ENCODE peak calls at places on chromosome 13, in ten cellular contexts. One of them, this sample, is unnamed.

GRCh38 chr13:65843314-65843731 is 1386.8 kb downstream of the PCDH9 start:
- DNase-seq in astrocyte of the cerebellum: no peak
- DNase-seq in AG04450: no peak
- DNase-seq in body of pancreas: no peak
- DNase-seq in AG09319: no peak
- DNase-seq in A673: no peak
- DNase-seq in BE2C: no peak
- DNase-seq in GM23338: no peak
- DNase-seq in cardiac fibroblast: no peak
- DNase-seq in IMR-90: no peak
- DNase-seq in this sample: no peak

GRCh38 chr13:51802601-51803000 is 1.4 kb downstream of the DHRS12 start:
- DNase-seq in IMR-90: no peak
- DNase-seq in AG04450: no peak
- DNase-seq in AG09319: no peak
- DNase-seq in GM23338: no peak
- DNase-seq in cardiac fibroblast: no peak
- DNase-seq in A673: no peak
- DNase-seq in body of pancreas: no peak
- DNase-seq in BE2C: no peak
- DNase-seq in astrocyte of the cerebellum: no peak
- DNase-seq in this sample: no peak

GRCh38 chr13:31476266-31476665 is 263.1 kb upstream of the RXFP2 start:
- DNase-seq in A673: no peak
- DNase-seq in GM23338: peak
- DNase-seq in BE2C: no peak
- DNase-seq in AG09319: peak
- DNase-seq in astrocyte of the cerebellum: peak
- DNase-seq in IMR-90: peak
- DNase-seq in cardiac fibroblast: peak
- DNase-seq in body of pancreas: no peak
- DNase-seq in AG04450: peak
- DNase-seq in this sample: peak

GRCh38 chr13:105272660-105273631 is 1262.5 kb downstream of the EFNB2 start:
- DNase-seq in cardiac fibroblast: no peak
- DNase-seq in AG09319: no peak
- DNase-seq in BE2C: peak
- DNase-seq in astrocyte of the cerebellum: no peak
- DNase-seq in body of pancreas: no peak
- DNase-seq in A673: no peak
- DNase-seq in GM23338: no peak
- DNase-seq in IMR-90: no peak
- DNase-seq in AG04450: no peak
- DNase-seq in this sample: no peak

GRCh38 chr13:36848228-36848982 is 29.4 kb downstream of the RFXAP start:
- DNase-seq in AG04450: no peak
- DNase-seq in body of pancreas: no peak
- DNase-seq in astrocyte of the cerebellum: no peak
- DNase-seq in IMR-90: peak
- DNase-seq in GM23338: peak
- DNase-seq in A673: peak
- DNase-seq in cardiac fibroblast: peak
- DNase-seq in BE2C: peak
- DNase-seq in AG09319: no peak
- DNase-seq in this sample: no peak

GRCh38 chr13:36163809-36164308 is 32.7 kb upstream of the DCLK1 start:
- DNase-seq in BE2C: peak
- DNase-seq in A673: peak
- DNase-seq in GM23338: peak
- DNase-seq in body of pancreas: peak
- DNase-seq in astrocyte of the cerebellum: peak
- DNase-seq in IMR-90: peak
- DNase-seq in AG04450: peak
- DNase-seq in cardiac fibroblast: peak
- DNase-seq in AG09319: peak
- DNase-seq in this sample: peak

GRCh38 chr13:25928941-25929505 is 122.8 kb downstream of the SHISA2 start:
- DNase-seq in astrocyte of the cerebellum: no peak
- DNase-seq in cardiac fibroblast: no peak
- DNase-seq in GM23338: no peak
- DNase-seq in AG09319: no peak
- DNase-seq in body of pancreas: no peak
- DNase-seq in A673: no peak
- DNase-seq in IMR-90: no peak
- DNase-seq in BE2C: no peak
- DNase-seq in AG04450: no peak
- DNase-seq in this sample: no peak

GRCh38 chr13:68369739-68370138 is 1139.6 kb upstream of the PCDH9 start:
- DNase-seq in cardiac fibroblast: no peak
- DNase-seq in astrocyte of the cerebellum: peak
- DNase-seq in AG09319: no peak
- DNase-seq in GM23338: peak
- DNase-seq in body of pancreas: no peak
- DNase-seq in A673: no peak
- DNase-seq in IMR-90: no peak
- DNase-seq in AG04450: no peak
- DNase-seq in BE2C: no peak
- DNase-seq in this sample: no peak

GRCh38 chr13:31588923-31589322 is 150.4 kb upstream of the RXFP2 start:
- DNase-seq in AG04450: no peak
- DNase-seq in astrocyte of the cerebellum: no peak
- DNase-seq in IMR-90: no peak
- DNase-seq in GM23338: no peak
- DNase-seq in BE2C: no peak
- DNase-seq in body of pancreas: no peak
- DNase-seq in AG09319: no peak
- DNase-seq in cardiac fibroblast: no peak
- DNase-seq in A673: no peak
- DNase-seq in this sample: no peak

GRCh38 chr13:109355875-109356428 is 430.4 kb downstream of the IRS2 start:
- DNase-seq in GM23338: no peak
- DNase-seq in AG09319: no peak
- DNase-seq in AG04450: no peak
- DNase-seq in IMR-90: no peak
- DNase-seq in cardiac fibroblast: no peak
- DNase-seq in A673: peak
- DNase-seq in BE2C: no peak
- DNase-seq in body of pancreas: no peak
- DNase-seq in astrocyte of the cerebellum: no peak
- DNase-seq in this sample: no peak

GRCh38 chr13:110925023-110925608 is 10.2 kb upstream of the ANKRD10 start:
- DNase-seq in body of pancreas: no peak
- DNase-seq in A673: peak
- DNase-seq in GM23338: peak
- DNase-seq in BE2C: no peak
- DNase-seq in astrocyte of the cerebellum: no peak
- DNase-seq in cardiac fibroblast: no peak
- DNase-seq in AG09319: no peak
- DNase-seq in IMR-90: no peak
- DNase-seq in AG04450: no peak
- DNase-seq in this sample: no peak
- TF ChIP-seq CTCF in body of pancreas: no peak
- TF ChIP-seq CTCF in A673: peak
- TF ChIP-seq CTCF in GM23338: peak
- TF ChIP-seq CTCF in BE2C: peak
- TF ChIP-seq CTCF in astrocyte of the cerebellum: peak
- TF ChIP-seq CTCF in cardiac fibroblast: no peak
- TF ChIP-seq CTCF in AG09319: no peak
- TF ChIP-seq CTCF in IMR-90: peak
- TF ChIP-seq CTCF in AG04450: peak
- TF ChIP-seq CTCF in this sample: no peak

GRCh38 chr13:22103046-22103445 is 432.2 kb downstream of the FGF9 start:
- DNase-seq in astrocyte of the cerebellum: no peak
- DNase-seq in BE2C: no peak
- DNase-seq in cardiac fibroblast: no peak
- DNase-seq in AG09319: no peak
- DNase-seq in GM23338: peak
- DNase-seq in AG04450: no peak
- DNase-seq in body of pancreas: no peak
- DNase-seq in IMR-90: no peak
- DNase-seq in A673: no peak
- DNase-seq in this sample: no peak
- TF ChIP-seq CTCF in astrocyte of the cerebellum: no peak
- TF ChIP-seq CTCF in BE2C: no peak
- TF ChIP-seq CTCF in cardiac fibroblast: no peak
- TF ChIP-seq CTCF in AG09319: no peak
- TF ChIP-seq CTCF in GM23338: no peak
- TF ChIP-seq CTCF in AG04450: no peak
- TF ChIP-seq CTCF in body of pancreas: no peak
- TF ChIP-seq CTCF in IMR-90: no peak
- TF ChIP-seq CTCF in A673: no peak
- TF ChIP-seq CTCF in this sample: no peak

GRCh38 chr13:23909606-23910005 is 12.3 kb upstream of the C1QTNF9B start:
- DNase-seq in A673: no peak
- DNase-seq in AG04450: no peak
- DNase-seq in cardiac fibroblast: no peak
- DNase-seq in GM23338: no peak
- DNase-seq in BE2C: no peak
- DNase-seq in body of pancreas: no peak
- DNase-seq in AG09319: no peak
- DNase-seq in astrocyte of the cerebellum: no peak
- DNase-seq in IMR-90: no peak
- DNase-seq in this sample: no peak

GRCh38 chr13:23919006-23919405 is 21.7 kb upstream of the C1QTNF9B start:
- DNase-seq in body of pancreas: no peak
- DNase-seq in IMR-90: no peak
- DNase-seq in AG04450: no peak
- DNase-seq in GM23338: no peak
- DNase-seq in AG09319: no peak
- DNase-seq in cardiac fibroblast: no peak
- DNase-seq in BE2C: no peak
- DNase-seq in A673: no peak
- DNase-seq in astrocyte of the cerebellum: no peak
- DNase-seq in this sample: no peak

GRCh38 chr13:23918208-23918607 is 20.9 kb upstream of the C1QTNF9B start:
- DNase-seq in cardiac fibroblast: no peak
- DNase-seq in AG09319: no peak
- DNase-seq in BE2C: no peak
- DNase-seq in A673: no peak
- DNase-seq in GM23338: no peak
- DNase-seq in AG04450: no peak
- DNase-seq in astrocyte of the cerebellum: no peak
- DNase-seq in IMR-90: peak
- DNase-seq in body of pancreas: no peak
- DNase-seq in this sample: peak

DNA sequence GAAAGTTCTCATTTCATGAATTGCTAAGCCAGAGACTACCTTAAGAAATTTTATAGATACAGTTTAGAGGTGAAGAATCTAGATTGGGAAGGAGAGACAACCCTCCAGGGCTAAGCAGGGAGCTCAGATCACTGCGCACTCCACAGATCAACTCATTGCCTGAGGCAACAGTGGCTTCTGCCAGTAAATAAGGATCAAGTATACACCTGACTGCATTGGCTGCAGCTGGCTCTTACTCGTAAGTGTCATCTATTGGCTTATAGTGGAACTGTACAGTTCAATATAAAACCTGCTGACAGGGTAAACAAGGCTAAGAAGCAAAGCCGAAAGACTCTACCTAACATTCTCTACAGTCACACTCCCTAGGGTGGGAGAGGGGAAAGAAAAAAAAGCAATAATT is 18.0 kb upstream of the C1QTNF9B start:
- DNase-seq in cardiac fibroblast: no peak
- DNase-seq in body of pancreas: no peak
- DNase-seq in BE2C: peak
- DNase-seq in AG09319: no peak
- DNase-seq in GM23338: no peak
- DNase-seq in A673: no peak
- DNase-seq in IMR-90: no peak
- DNase-seq in astrocyte of the cerebellum: no peak
- DNase-seq in AG04450: no peak
- DNase-seq in this sample: no peak
- TF ChIP-seq CTCF in cardiac fibroblast: no peak
- TF ChIP-seq CTCF in body of pancreas: no peak
- TF ChIP-seq CTCF in BE2C: no peak
- TF ChIP-seq CTCF in AG09319: no peak
- TF ChIP-seq CTCF in GM23338: no peak
- TF ChIP-seq CTCF in A673: no peak
- TF ChIP-seq CTCF in IMR-90: no peak
- TF ChIP-seq CTCF in astrocyte of the cerebellum: no peak
- TF ChIP-seq CTCF in AG04450: no peak
- TF ChIP-seq CTCF in this sample: no peak

GRCh38 chr13:50081106-50081898 is 66.1 kb downstream of the KCNRG start:
- DNase-seq in A673: peak
- DNase-seq in IMR-90: no peak
- DNase-seq in cardiac fibroblast: no peak
- DNase-seq in BE2C: peak
- DNase-seq in astrocyte of the cerebellum: no peak
- DNase-seq in body of pancreas: peak
- DNase-seq in AG04450: no peak
- DNase-seq in GM23338: peak
- DNase-seq in AG09319: no peak
- DNase-seq in this sample: no peak

GRCh38 chr13:50082426-50083283 is 67.4 kb downstream of the KCNRG start:
- DNase-seq in BE2C: peak
- DNase-seq in AG04450: no peak
- DNase-seq in body of pancreas: peak
- DNase-seq in A673: peak
- DNase-seq in GM23338: peak
- DNase-seq in astrocyte of the cerebellum: no peak
- DNase-seq in IMR-90: peak
- DNase-seq in cardiac fibroblast: peak
- DNase-seq in AG09319: no peak
- DNase-seq in this sample: peak

GRCh38 chr13:50080158-50080855 is 65.1 kb downstream of the KCNRG start:
- DNase-seq in AG09319: no peak
- DNase-seq in GM23338: peak
- DNase-seq in BE2C: peak
- DNase-seq in AG04450: no peak
- DNase-seq in cardiac fibroblast: peak
- DNase-seq in body of pancreas: no peak
- DNase-seq in IMR-90: peak
- DNase-seq in astrocyte of the cerebellum: no peak
- DNase-seq in A673: peak
- DNase-seq in this sample: peak

GRCh38 chr13:50080856-50081105 is 65.5 kb downstream of the KCNRG start:
- DNase-seq in BE2C: no peak
- DNase-seq in cardiac fibroblast: peak
- DNase-seq in A673: peak
- DNase-seq in astrocyte of the cerebellum: no peak
- DNase-seq in body of pancreas: no peak
- DNase-seq in IMR-90: peak
- DNase-seq in AG09319: no peak
- DNase-seq in GM23338: no peak
- DNase-seq in AG04450: no peak
- DNase-seq in this sample: peak

DNA sequence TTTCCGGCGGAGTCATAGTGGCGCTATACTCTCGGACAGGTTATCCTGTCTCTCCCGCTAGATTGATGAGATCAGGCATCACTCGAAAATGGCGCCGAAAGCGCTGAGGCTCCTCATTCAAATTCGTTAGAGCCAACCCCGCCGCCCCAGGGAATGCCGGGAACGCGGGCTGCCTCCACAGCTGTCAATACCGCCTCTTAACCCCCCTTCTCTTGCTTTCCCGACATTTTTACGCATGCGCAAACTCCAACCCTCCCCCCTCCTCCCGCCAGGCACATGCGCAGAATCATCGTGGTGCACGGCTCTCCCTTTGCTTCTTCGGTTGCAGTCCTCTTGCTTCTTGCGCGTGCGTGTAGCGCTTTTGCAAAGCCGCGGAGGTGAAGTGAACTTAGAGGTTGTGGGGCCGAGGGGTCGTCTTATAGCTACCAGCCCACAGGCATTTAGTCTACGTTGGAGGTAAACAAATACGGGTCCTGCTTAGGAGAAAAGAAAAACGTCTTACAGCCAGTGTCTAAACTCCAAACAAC is 66.7 kb downstream of the KCNRG start:
- DNase-seq in cardiac fibroblast: peak
- DNase-seq in GM23338: peak
- DNase-seq in A673: peak
- DNase-seq in AG04450: peak
- DNase-seq in BE2C: peak
- DNase-seq in IMR-90: peak
- DNase-seq in body of pancreas: peak
- DNase-seq in astrocyte of the cerebellum: peak
- DNase-seq in AG09319: peak
- DNase-seq in this sample: peak
- TF ChIP-seq CTCF in cardiac fibroblast: no peak
- TF ChIP-seq CTCF in GM23338: no peak
- TF ChIP-seq CTCF in A673: no peak
- TF ChIP-seq CTCF in AG04450: no peak
- TF ChIP-seq CTCF in BE2C: no peak
- TF ChIP-seq CTCF in IMR-90: no peak
- TF ChIP-seq CTCF in body of pancreas: no peak
- TF ChIP-seq CTCF in astrocyte of the cerebellum: no peak
- TF ChIP-seq CTCF in AG09319: no peak
- TF ChIP-seq CTCF in this sample: no peak